ENCODE peak calls at places on chromosomes 7 and 10, in five cellular contexts. R, X, E, N and Y are unnamed samples.

GRCh38 chr10:101458869-101459268 is 104.9 kb downstream of the BTRC start:
- DNase-seq in R (no peak), X (no peak), E (no peak), N (no peak), Y (no peak)

GRCh38 chr7:30019387-30019786 is 7.1 kb downstream of the FKBP14 start:
- DNase-seq in R (peak), X (no peak), E (no peak), N (no peak), Y (no peak)

GRCh38 chr10:77943086-77943901 is 16.7 kb upstream of the DLG5 start:
- DNase-seq in R (peak), X (no peak), E (peak), N (peak), Y (no peak)

GRCh38 chr10:11874568-11875182 is 51.5 kb downstream of the PROSER2 start:
- DNase-seq in R (peak), X (no peak), E (peak), N (peak), Y (no peak)

GRCh38 chr10:117175901-117176534 is 21.3 kb upstream of the KCNK18 start:
- DNase-seq in R (peak), X (peak), E (peak), N (peak), Y (peak)

GRCh38 chr10:53601260-53601875 is 828.8 kb upstream of the MBL2 start:
- DNase-seq in R (peak), X (no peak), E (peak), N (peak), Y (peak)

GRCh38 chr10:47330804-47331203 is 8.6 kb downstream of the GDF2 start:
- DNase-seq in R (no peak), X (no peak), E (no peak), N (no peak), Y (no peak)

GRCh38 chr10:91799580-91799975 is 1.4 kb downstream of the TNKS2 start:
- DNase-seq in R (no peak), X (no peak), E (peak), N (peak), Y (no peak)

GRCh38 chr10:115129752-115130151 is 36.6 kb downstream of the ATRNL1 start:
- DNase-seq in R (peak), X (no peak), E (peak), N (peak), Y (no peak)

GRCh38 chr7:48161407-48162125 is 9.7 kb upstream of the ABCA13 start:
- DNase-seq in R (peak), X (no peak), E (peak), N (peak), Y (no peak)

GRCh38 chr7:106022193-106022821 is 59.2 kb downstream of the CDHR3 start:
- DNase-seq in R (peak), X (no peak), E (no peak), N (peak), Y (no peak)

GRCh38 chr7:6709808-6710207 is 3.1 kb upstream of the ZNF12 start:
- DNase-seq in R (no peak), X (no peak), E (no peak), N (no peak), Y (no peak)

GRCh38 chr10:125171402-125172316 is 11.3 kb upstream of the CTBP2 start:
- DNase-seq in R (no peak), X (no peak), E (no peak), N (no peak), Y (no peak)

GRCh38 chr7:158742065-158742821 is 37.6 kb upstream of the NCAPG2 start:
- DNase-seq in R (no peak), X (no peak), E (no peak), N (no peak), Y (no peak)

GRCh38 chr10:26844381-26844780 is 16.4 kb downstream of the ABI1 start:
- DNase-seq in R (no peak), X (no peak), E (no peak), N (no peak), Y (no peak)

GRCh38 chr10:29699621-29700020 is 64.8 kb upstream of the SVIL start:
- DNase-seq in R (no peak), X (no peak), E (no peak), N (no peak), Y (no peak)